ENCODE peak calls at places on chromosome 12, in seven cellular contexts. W, H, F, Q, S, U and D are unnamed samples.

GRCh38 chr12:26100966-26101744 is 23.7 kb downstream of the BHLHE41 start:
- DNase-seq in W (peak), H (no peak), F (no peak), Q (no peak), S (no peak), U (no peak), D (no peak)

GRCh38 chr12:49342914-49343731 is 3.6 kb upstream of the DNAJC22 start:
- DNase-seq in W (peak), H (no peak), F (no peak), Q (no peak), S (no peak), U (no peak), D (no peak)

GRCh38 chr12:101086490-101086889 is 123.5 kb downstream of the SLC5A8 start:
- DNase-seq in W (peak), H (peak), F (peak), Q (no peak), S (peak), U (peak), D (no peak)

GRCh38 chr12:82857911-82858533 is 171.3 kb downstream of the TMTC2 start:
- DNase-seq in W (peak), H (no peak), F (no peak), Q (no peak), S (no peak), U (no peak), D (no peak)

GRCh38 chr12:2212971-2213869 is 160.4 kb downstream of the CACNA1C start:
- DNase-seq in W (peak), H (no peak), F (no peak), Q (no peak), S (peak), U (peak), D (peak)

GRCh38 chr12:65965358-65965757 is 141.1 kb downstream of the HMGA2 start:
- DNase-seq in W (no peak), H (peak), F (peak), Q (no peak), S (peak), U (no peak), D (no peak)

GRCh38 chr12:56900583-56900982 is 33.6 kb downstream of the SDR9C7 start:
- DNase-seq in W (peak), H (no peak), F (peak), Q (no peak), S (no peak), U (peak), D (no peak)

GRCh38 chr12:39467432-39467870 is 24.5 kb upstream of the KIF21A start:
- DNase-seq in W (peak), H (peak), F (peak), Q (no peak), S (peak), U (no peak), D (no peak)

GRCh38 chr12:120283318-120283717 is 8.4 kb downstream of the RNU4-2 start:
- DNase-seq in W (no peak), H (no peak), F (no peak), Q (no peak), S (no peak), U (no peak), D (no peak)

GRCh38 chr12:12376636-12377448 is 20.0 kb downstream of the BORCS5 start:
- DNase-seq in W (peak), H (peak), F (peak), Q (no peak), S (peak), U (peak), D (peak)

GRCh38 chr12:6204533-6205143 is 4.4 kb downstream of the CD9 start:
- DNase-seq in W (no peak), H (no peak), F (no peak), Q (no peak), S (no peak), U (no peak), D (no peak)

GRCh38 chr12:50642755-50643154 is 121.1 kb upstream of the ATF1 start:
- DNase-seq in W (no peak), H (no peak), F (no peak), Q (no peak), S (no peak), U (no peak), D (no peak)

GRCh38 chr12:57864382-57864781 is 17.9 kb upstream of the CTDSP2 start:
- DNase-seq in W (no peak), H (no peak), F (peak), Q (no peak), S (no peak), U (peak), D (peak)

GRCh38 chr12:7241404-7242005 is 52.0 kb downstream of the PEX5 start:
- DNase-seq in W (peak), H (peak), F (peak), Q (no peak), S (peak), U (peak), D (no peak)

GRCh38 chr12:58633479-58633878 is 286.8 kb downstream of the LRIG3 start:
- DNase-seq in W (no peak), H (peak), F (no peak), Q (no peak), S (peak), U (no peak), D (no peak)

GRCh38 chr12:109458771-109459208 is 18.3 kb downstream of the KCTD10 start:
- DNase-seq in W (no peak), H (peak), F (no peak), Q (no peak), S (peak), U (no peak), D (no peak)

GRCh38 chr12:70443274-70443673 is 77.2 kb downstream of the KCNMB4 start:
- DNase-seq in W (peak), H (peak), F (peak), Q (no peak), S (no peak), U (no peak), D (no peak)

GRCh38 chr12:130339946-130340345 is 2.3 kb downstream of the PIWIL1 start:
- DNase-seq in W (peak), H (no peak), F (no peak), Q (no peak), S (no peak), U (no peak), D (no peak)

GRCh38 chr12:68980476-68981212 is 47.7 kb upstream of the CPM start:
- DNase-seq in W (no peak), H (no peak), F (no peak), Q (no peak), S (no peak), U (no peak), D (no peak)

GRCh38 chr12:11812558-11813421 is 163.3 kb downstream of the ETV6 start:
- DNase-seq in W (no peak), H (peak), F (no peak), Q (peak), S (peak), U (no peak), D (peak)